ENCODE peak calls at places on chromosome 2, in seven cellular contexts. R is body of pancreas; C is HL-60; I is tibial nerve; F is CD8-positive, alpha-beta T cell; P is dorsolateral prefrontal cortex; J is heart left ventricle. S is an unnamed sample. For H3K27me3, the result is how much of the 10 kb centered on the place peaks cover.

GRCh38 chr2:15146960-15147359 is 414.2 kb downstream of the NBAS start:
- DNase-seq in R (no peak), C (no peak), I (no peak), F (no peak), P (no peak), J (no peak), S (no peak)

GRCh38 chr2:237603718-237604362 is 13.3 kb upstream of the RAB17 start:
- DNase-seq in R (no peak), C (no peak), I (no peak), F (peak), P (no peak), J (no peak), S (peak)

GRCh38 chr2:138615257-138615656 is 113.7 kb downstream of the SPOPL start:
- DNase-seq in R (no peak), C (no peak), I (no peak), F (no peak), P (no peak), J (no peak), S (no peak)

GRCh38 chr2:48249631-48250473 is 280.1 kb upstream of the STON1 start:
- DNase-seq in R (no peak), C (peak), I (no peak), F (no peak), P (no peak), J (no peak), S (no peak)

GRCh38 chr2:160890667-160891352 is 269.4 kb upstream of the TANK start:
- DNase-seq in R (no peak), C (no peak), I (no peak), F (no peak), P (no peak), J (no peak), S (no peak)

GRCh38 chr2:238066218-238066617 is 5.4 kb downstream of the SCLY start:
- DNase-seq in R (no peak), C (no peak), I (no peak), F (no peak), P (no peak), J (no peak), S (no peak)

GRCh38 chr2:123438277-123439050 is 586.6 kb upstream of the CNTNAP5 start:
- DNase-seq in R (no peak), C (no peak), I (no peak), F (no peak), P (no peak), J (no peak), S (no peak)

GRCh38 chr2:222318026-222318711 is 19.4 kb upstream of the PAX3 start:
- DNase-seq in R (peak), C (no peak), I (no peak), F (no peak), P (no peak), J (peak), S (no peak)

GRCh38 chr2:71550801-71551630 is 97.7 kb downstream of the DYSF start:
- DNase-seq in R (no peak), C (no peak), I (no peak), F (no peak), P (no peak), J (no peak), S (no peak)

GRCh38 chr2:11858883-11859282 is 112.5 kb downstream of the LPIN1 start:
- DNase-seq in R (no peak), C (peak), I (no peak), F (no peak), P (no peak), J (no peak), S (no peak)

GRCh38 chr2:238895361-238895882 is 47.5 kb downstream of the TWIST2 start:
- DNase-seq in R (no peak), C (no peak), I (no peak), F (no peak), P (no peak), J (no peak), S (no peak)

GRCh38 chr2:117639401-117639800 is 175.1 kb upstream of the DDX18 start:
- DNase-seq in R (no peak), C (no peak), I (no peak), F (no peak), P (no peak), J (no peak), S (no peak)

GRCh38 chr2:197838036-197838435 is 33.6 kb downstream of the PLCL1 start:
- DNase-seq in R (no peak), C (no peak), I (no peak), F (no peak), P (no peak), J (no peak), S (no peak)

GRCh38 chr2:8821276-8822217 is 15.9 kb downstream of the KIDINS220 start:
- DNase-seq in R (peak), C (peak), I (peak), F (no peak), P (peak), J (peak), S (no peak)

DNA sequence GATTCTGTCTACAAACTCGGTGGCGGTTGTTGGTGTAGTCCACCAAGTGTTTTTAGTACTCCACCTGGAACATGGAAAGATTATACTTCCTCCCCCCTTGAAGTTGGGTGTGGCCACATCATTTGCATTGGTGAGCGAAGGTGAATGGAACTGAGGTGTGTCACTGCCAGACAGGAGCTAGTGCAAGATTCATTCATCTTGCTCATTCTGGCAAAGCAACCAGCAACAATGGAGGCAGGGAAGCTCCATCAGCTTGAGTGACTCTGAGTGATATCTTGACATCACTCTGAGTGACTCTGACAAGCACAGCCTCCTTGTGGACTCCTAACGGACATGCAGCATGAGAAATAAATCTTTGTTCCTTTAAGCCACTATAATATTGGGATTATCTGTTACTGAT is 54.7 kb upstream of the SLC1A4 start:
- DNase-seq in R (no peak), C (no peak), I (no peak), F (no peak), P (no peak), J (no peak), S (no peak)
- TF ChIP-seq CTCF in R (no peak), C (no peak), I (no peak), F (no peak), P (no peak), J (no peak), S (no peak)

DNA sequence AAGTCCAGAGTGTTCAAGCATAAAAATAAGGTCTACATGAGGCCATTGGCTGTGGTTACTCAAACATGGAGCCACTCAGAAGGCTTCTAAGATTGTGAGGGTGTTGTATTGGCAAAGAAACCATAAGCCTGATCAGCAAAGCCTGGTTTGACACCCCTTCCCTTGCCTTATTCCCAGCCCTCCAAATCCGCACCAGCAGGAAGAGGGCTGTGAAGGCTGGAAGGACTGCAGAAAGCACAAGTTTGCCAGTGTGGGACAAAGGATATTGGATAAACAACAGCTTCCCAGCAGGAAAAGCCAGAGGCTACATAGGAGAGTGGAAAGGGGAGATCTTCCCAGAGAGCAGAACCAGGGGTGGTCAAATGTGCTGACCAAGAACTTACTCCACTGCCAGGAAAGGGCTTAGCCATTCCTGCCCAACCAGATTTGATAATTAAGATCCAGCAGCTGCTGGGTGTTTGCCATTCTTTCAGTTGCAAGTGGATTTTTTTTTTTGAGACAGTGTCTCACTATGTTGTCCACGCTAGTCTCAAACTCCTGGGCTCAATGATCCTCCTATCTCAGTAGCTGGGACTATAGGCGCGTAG is 1.5 kb upstream of the PRKAG3 start:
- DNase-seq in R (no peak), C (no peak), I (no peak), F (no peak), P (no peak), J (no peak), S (no peak)
- H3K27me3 ChIP-seq in R (under half), C (under half), I (under half), F (under half), P (under half), J (under half), S (half or more)

GRCh38 chr2:159155315-159155714 is 131.2 kb downstream of the WDSUB1 start:
- DNase-seq in R (peak), C (no peak), I (no peak), F (no peak), P (no peak), J (no peak), S (no peak)

GRCh38 chr2:159156834-159157233 is 129.7 kb downstream of the WDSUB1 start:
- DNase-seq in R (peak), C (no peak), I (no peak), F (no peak), P (no peak), J (no peak), S (no peak)

GRCh38 chr2:159155791-159156190 is 130.7 kb downstream of the WDSUB1 start:
- DNase-seq in R (no peak), C (no peak), I (no peak), F (no peak), P (no peak), J (no peak), S (no peak)

GRCh38 chr2:159153463-159153862 is 133.0 kb downstream of the WDSUB1 start:
- DNase-seq in R (no peak), C (no peak), I (no peak), F (no peak), P (no peak), J (no peak), S (no peak)

GRCh38 chr2:159157361-159158045 is 129.0 kb downstream of the WDSUB1 start:
- DNase-seq in R (no peak), C (no peak), I (no peak), F (no peak), P (no peak), J (no peak), S (no peak)
- H3K27ac ChIP-seq in R (peak), C (no peak), I (no peak), F (no peak), P (no peak), J (no peak), S (no peak)

GRCh38 chr2:207012461-207012860 is 73.1 kb downstream of the CPO start:
- DNase-seq in R (no peak), C (no peak), I (no peak), F (no peak), P (no peak), J (no peak), S (no peak)

GRCh38 chr2:207008105-207008990 is 69.0 kb downstream of the CPO start:
- DNase-seq in R (no peak), C (no peak), I (no peak), F (no peak), P (peak), J (no peak), S (no peak)
- TF ChIP-seq CTCF in R (no peak), C (no peak), I (no peak), F (no peak), P (peak), J (no peak), S (no peak)

GRCh38 chr2:120393456-120393855 is 47.5 kb downstream of the INHBB start:
- DNase-seq in R (no peak), C (no peak), I (no peak), F (no peak), P (peak), J (no peak), S (no peak)
- H3K27me3 ChIP-seq in R (under half), C (under half), I (under half), F (under half), P (under half), J (under half), S (under half)

DNA sequence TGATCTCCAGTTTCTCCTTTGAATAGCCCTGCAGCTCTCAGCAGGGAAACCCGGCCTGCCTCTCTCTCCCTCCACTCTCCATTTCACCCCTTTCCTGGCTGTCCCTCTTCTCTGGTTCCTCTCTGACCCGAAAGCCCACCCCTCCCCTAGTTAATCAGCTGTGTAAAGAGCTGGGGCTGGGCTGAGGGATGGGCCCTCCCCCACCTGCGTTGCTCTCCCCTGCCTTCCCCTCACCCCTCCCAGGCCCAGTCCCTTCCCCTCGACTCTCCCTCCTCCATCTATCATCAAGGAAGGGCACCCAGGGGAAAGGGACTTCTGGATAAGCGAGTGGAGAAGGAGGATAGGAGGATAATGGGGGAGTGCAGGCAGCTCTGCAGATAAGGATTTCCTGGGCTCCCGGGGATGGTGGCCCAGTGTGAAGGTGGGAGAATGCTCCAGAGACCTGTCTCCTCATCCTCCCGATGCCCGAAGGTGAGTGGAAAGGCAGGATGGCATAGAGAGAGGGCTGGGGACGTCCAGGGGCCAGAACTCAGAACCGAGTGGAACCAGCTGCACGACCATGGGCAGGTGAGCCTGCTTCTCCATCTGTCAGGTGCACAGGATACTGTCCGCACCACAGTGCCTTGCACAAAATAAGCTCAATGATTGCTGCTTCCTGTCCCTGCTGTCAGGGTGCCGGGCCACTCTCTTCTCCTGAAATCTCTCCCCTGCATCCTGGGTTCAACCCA is 12.0 kb downstream of the SLC30A3 start:
- DNase-seq in R (no peak), C (no peak), I (no peak), F (no peak), P (no peak), J (no peak), S (no peak)
- H3K27ac ChIP-seq in R (no peak), C (no peak), I (no peak), F (no peak), P (no peak), J (no peak), S (no peak)